ENCODE peak calls at places on chromosome 18, in four cellular contexts. I, D, T and N are unnamed samples.
A peak's percentile ranks its signal among the peaks of the same experiment; 100 is the strongest.

GRCh38 chr18:55318864-55319516 is 269.0 kb downstream of the TCF4 start:
- DNase-seq in I (peak; percentile 37), T (no peak), D (no peak), N (no peak)

GRCh38 chr18:21481739-21482138 is 118.8 kb downstream of the ESCO1 start:
- DNase-seq in I (no peak), T (no peak), D (no peak), N (no peak)

GRCh38 chr18:35549515-35549914 is 32.0 kb upstream of the GALNT1 start:
- DNase-seq in T (no peak), D (no peak), I (no peak), N (no peak)

GRCh38 chr18:35153609-35154273 is 87.1 kb upstream of the ZNF397 start:
- DNase-seq in I (no peak), D (no peak), T (no peak), N (no peak)

GRCh38 chr18:3798032-3798431 is 348.1 kb downstream of the TGIF1 start:
- DNase-seq in I (no peak), T (no peak), D (no peak), N (no peak)

GRCh38 chr18:77222464-77222863 is 27.2 kb upstream of the GALR1 start:
- DNase-seq in T (no peak), D (no peak), I (no peak), N (no peak)

GRCh38 chr18:31206787-31207381 is 44.2 kb upstream of the DSC1 start:
- DNase-seq in T (peak; percentile 74), D (no peak), I (no peak), N (no peak)

GRCh38 chr18:75216212-75216925 is 5.8 kb downstream of the TSHZ1 start:
- DNase-seq in T (no peak), I (no peak), D (no peak), N (no peak)

GRCh38 chr18:62976227-62976626 is 260.9 kb downstream of the PHLPP1 start:
- DNase-seq in I (no peak), D (no peak), T (no peak), N (no peak)

GRCh38 chr18:78785706-78786105 is 193.9 kb upstream of the SALL3 start:
- DNase-seq in D (no peak), I (no peak), T (no peak), N (no peak)

GRCh38 chr18:48052845-48053244 is 122.4 kb upstream of the SMAD2 start:
- DNase-seq in T (no peak), D (no peak), I (no peak), N (no peak)

GRCh38 chr18:28132084-28132483 is 44.8 kb downstream of the CDH2 start:
- DNase-seq in I (no peak), D (no peak), T (no peak), N (no peak)

GRCh38 chr18:73835656-73836055 is 312.0 kb downstream of the FBXO15 start:
- DNase-seq in I (no peak), D (no peak), T (no peak), N (no peak)

GRCh38 chr18:80023173-80023572 is 11.1 kb upstream of the RBFA start:
- DNase-seq in T (no peak), I (no peak), D (no peak), N (no peak)

GRCh38 chr18:62862451-62862850 is 147.1 kb downstream of the PHLPP1 start:
- DNase-seq in D (no peak), I (no peak), T (no peak), N (no peak)

GRCh38 chr18:44802508-44802907 is 121.8 kb downstream of the SETBP1 start:
- DNase-seq in I (no peak), D (no peak), T (peak; percentile 18), N (no peak)

GRCh38 chr18:54215069-54215468 is 9.4 kb downstream of the MBD2 start:
- DNase-seq in T (no peak), I (peak; percentile 46), D (no peak), N (no peak)

GRCh38 chr18:38747153-38747552 is 1181.6 kb upstream of the CELF4 start:
- DNase-seq in I (no peak), D (no peak), T (peak; percentile 29), N (no peak)

GRCh38 chr18:72867721-72868665 is at the start of gene NETO1:
- DNase-seq in D (no peak), T (no peak), I (no peak), N (no peak)

GRCh38 chr18:7630731-7631442 is 63.8 kb downstream of the PTPRM start:
- DNase-seq in I (no peak), D (no peak), T (no peak), N (no peak)

GRCh38 chr18:55401638-55402191 is 186.3 kb downstream of the TCF4 start:
- DNase-seq in T (no peak), D (no peak), I (peak; percentile 49), N (no peak)

GRCh38 chr18:60044290-60045006 is 144.7 kb downstream of the PMAIP1 start:
- DNase-seq in T (no peak), I (peak; percentile 37), D (no peak), N (peak; percentile 24)

GRCh38 chr18:3380384-3380961 is 69.5 kb upstream of the TGIF1 start:
- DNase-seq in I (no peak), T (peak; percentile 46), D (peak; percentile 54), N (no peak)

GRCh38 chr18:23207191-23207955 is 72.1 kb downstream of the CABLES1 start:
- DNase-seq in D (no peak), I (no peak), T (no peak), N (no peak)
- TF ChIP-seq CTCF in D (no peak), I (peak; percentile 42), T (peak; percentile 44), N (no peak)

DNA sequence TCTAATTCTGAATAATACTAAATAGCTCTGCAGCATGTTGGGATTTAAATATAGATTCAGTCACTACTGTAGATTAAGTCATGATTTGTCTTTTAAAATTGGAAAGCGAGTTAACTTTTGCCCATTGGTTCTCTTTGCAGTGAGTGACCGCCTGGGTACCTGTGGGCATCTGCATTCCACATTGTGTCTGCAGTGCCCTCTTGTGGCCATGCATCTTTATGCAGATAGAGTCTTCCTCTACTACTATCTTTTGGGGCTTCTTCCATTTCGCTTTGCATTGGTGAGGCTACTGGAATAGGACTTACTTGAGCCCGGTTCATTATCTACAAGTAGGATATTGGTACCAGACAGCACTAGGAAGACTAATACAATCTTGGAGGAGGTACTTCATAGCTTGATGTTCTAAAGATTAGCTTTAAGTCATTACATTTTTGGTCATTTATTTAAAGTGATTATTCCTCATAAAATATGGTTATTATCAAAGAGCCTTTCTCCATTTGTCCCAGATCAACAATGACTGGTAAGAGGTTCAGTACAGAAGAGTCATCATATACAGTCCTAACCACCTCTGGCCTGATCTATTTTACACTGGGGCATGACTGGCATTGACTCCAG is 203.0 kb downstream of the SOCS6 start:
- DNase-seq in D (no peak), T (no peak), I (no peak), N (no peak)
- TF ChIP-seq CTCF in D (peak; percentile 77), T (peak; percentile 94), I (peak; percentile 82), N (peak; percentile 80)

GRCh38 chr18:49249523-49249922 is 210.9 kb downstream of the DYM start:
- DNase-seq in T (no peak), I (no peak), D (no peak), N (peak; percentile 37)

GRCh38 chr18:49251451-49251850 is 209.0 kb downstream of the DYM start:
- DNase-seq in I (no peak), D (no peak), T (no peak), N (no peak)

GRCh38 chr18:49247786-49248185 is 212.7 kb downstream of the DYM start:
- DNase-seq in I (no peak), T (no peak), D (no peak), N (no peak)

DNA sequence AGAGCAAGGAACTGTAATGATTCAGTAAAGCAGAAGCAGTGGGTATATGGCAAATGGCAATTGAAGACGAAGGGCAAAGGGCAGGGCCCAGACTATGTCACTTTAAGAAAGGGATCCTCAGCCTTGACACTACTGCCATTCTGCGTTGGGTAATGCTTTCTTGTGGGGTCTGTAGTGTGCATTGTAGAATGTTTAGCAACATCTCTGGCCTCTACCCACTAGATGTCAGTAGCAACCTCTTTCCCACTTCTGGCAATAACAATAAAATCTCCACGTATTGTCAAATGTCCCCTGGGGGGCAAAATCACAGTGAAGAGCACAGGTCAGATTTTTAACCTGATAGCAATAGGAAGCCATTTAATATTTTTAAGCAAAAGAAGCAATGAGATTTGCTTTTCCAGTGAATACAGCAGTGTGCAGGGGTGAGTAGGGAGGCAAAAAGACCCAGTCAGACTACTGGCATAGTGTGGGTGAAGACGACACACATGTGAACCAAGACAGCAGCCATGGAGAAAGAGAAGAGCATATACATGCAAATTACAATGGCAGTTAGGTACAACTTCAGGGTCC is 209.5 kb downstream of the DYM start:
- DNase-seq in T (no peak), D (no peak), I (no peak), N (no peak)
- TF ChIP-seq CTCF in T (peak; percentile 41), D (peak; percentile 21), I (peak; percentile 68), N (peak; percentile 58)

DNA sequence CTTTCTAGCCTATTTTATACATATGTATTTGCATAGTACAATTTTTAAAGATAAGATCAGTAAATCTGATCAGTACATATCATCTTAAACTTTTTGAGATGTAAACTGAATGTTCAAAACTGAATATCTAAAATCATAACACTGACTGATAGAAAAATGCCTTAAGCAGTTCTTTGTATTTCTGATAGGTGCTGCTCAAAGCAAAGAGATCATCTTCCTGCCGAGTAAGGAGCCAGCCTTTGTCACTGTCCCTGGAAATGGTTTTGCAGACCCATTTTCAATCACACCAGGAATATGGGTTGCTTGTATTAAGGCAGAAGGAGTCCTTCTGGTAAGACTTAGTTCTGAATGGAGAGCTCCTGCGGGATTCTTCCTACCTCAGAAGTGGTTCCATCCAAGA is 135.0 kb downstream of the LAMA3 start:
- DNase-seq in D (no peak), I (no peak), T (no peak), N (no peak)
- TF ChIP-seq CTCF in D (no peak), I (no peak), T (no peak), N (no peak)

DNA sequence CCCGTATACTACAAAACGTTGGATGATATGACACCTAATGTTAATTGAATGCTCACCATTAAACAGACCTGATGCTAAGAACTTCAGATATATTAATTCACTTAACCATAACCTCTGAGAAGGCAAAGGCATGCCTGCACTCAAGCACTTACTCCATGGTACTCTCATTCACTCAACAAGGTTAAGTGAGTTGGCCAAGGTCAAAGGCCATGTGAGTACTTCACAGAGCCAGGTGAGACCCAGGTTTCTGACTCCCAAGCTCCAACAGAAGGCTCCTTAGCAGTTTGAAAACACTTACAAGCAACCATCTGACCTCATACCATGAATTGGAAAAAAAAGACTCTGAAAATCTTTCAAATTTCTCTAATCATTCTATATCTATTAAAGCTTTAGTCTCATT is 198.8 kb downstream of the L3MBTL4 start:
- DNase-seq in I (no peak), D (no peak), T (no peak), N (no peak)
- TF ChIP-seq CTCF in I (no peak), D (no peak), T (no peak), N (no peak)

GRCh38 chr18:46478796-46479195 is 178.2 kb downstream of the LOXHD1 start:
- DNase-seq in I (no peak), T (no peak), D (no peak), N (no peak)

GRCh38 chr18:46480187-46480586 is 176.8 kb downstream of the LOXHD1 start:
- DNase-seq in D (no peak), I (no peak), T (no peak), N (no peak)

GRCh38 chr18:46481847-46482245 is 175.2 kb downstream of the LOXHD1 start:
- DNase-seq in D (no peak), I (no peak), T (no peak), N (no peak)

GRCh38 chr18:46482831-46483230 is 174.2 kb downstream of the LOXHD1 start:
- DNase-seq in T (no peak), D (no peak), I (no peak), N (no peak)

GRCh38 chr18:46481048-46481846 is 175.8 kb downstream of the LOXHD1 start:
- DNase-seq in I (peak; percentile 18), D (no peak), T (no peak), N (peak; percentile 12)
- TF ChIP-seq CTCF in I (peak; percentile 72), D (peak; percentile 66), T (peak; percentile 68), N (peak; percentile 67)

GRCh38 chr18:58046794-58047555 is 2.9 kb downstream of the NEDD4L start:
- DNase-seq in I (no peak), D (no peak), T (no peak), N (no peak)
- TF ChIP-seq CTCF in I (no peak), D (no peak), T (no peak), N (no peak)